ENCODE peak calls at places on chromosomes 1 and 21, in five cellular contexts. Z is thoracic aorta, R is GM23248, E is IMR-90, M is left ventricle myocardium inferior. U is an unnamed sample.

GRCh38 chr21:40177979-40178378 is 310.7 kb downstream of the PCP4 start:
- DNase-seq in E (no peak), M (no peak), R (no peak), Z (no peak), U (no peak)

GRCh38 chr1:180267761-180268555 is 37.9 kb downstream of the LHX4 start:
- DNase-seq in R (no peak), M (no peak), Z (no peak), E (no peak), U (peak; percentile 44)

GRCh38 chr1:45767035-45767434 is 16.6 kb upstream of the IPP start:
- DNase-seq in M (no peak), R (peak; percentile 60), Z (no peak), E (peak; percentile 76), U (no peak)

GRCh38 chr1:115348636-115349035 is 10.6 kb upstream of the NGF start:
- DNase-seq in R (no peak), M (no peak), E (no peak), Z (no peak), U (no peak)

GRCh38 chr1:7704214-7705047 is 66.7 kb upstream of the VAMP3 start:
- DNase-seq in R (peak; percentile 94), M (peak; percentile 96), Z (peak; percentile 71), E (peak; percentile 78), U (peak; percentile 95)

GRCh38 chr1:25700626-25701025 is 84.0 kb downstream of the MAN1C1 start:
- DNase-seq in E (no peak), Z (no peak), R (peak; percentile 34), M (no peak), U (no peak)

GRCh38 chr1:94514095-94514727 is 27.3 kb downstream of the F3 start:
- DNase-seq in Z (no peak), M (no peak), R (peak; percentile 61), E (peak; percentile 24), U (no peak)

GRCh38 chr1:92990828-92991227 is 29.6 kb upstream of the DIPK1A start:
- DNase-seq in Z (no peak), E (no peak), R (no peak), M (no peak), U (no peak)

GRCh38 chr1:76115186-76115585 is 40.6 kb downstream of the ST6GALNAC3 start:
- DNase-seq in E (no peak), R (no peak), M (no peak), Z (no peak), U (no peak)

GRCh38 chr1:53934170-53934765 is 11.2 kb downstream of the IFT25 start:
- DNase-seq in R (peak; percentile 22), M (no peak), E (no peak), Z (no peak), U (no peak)

GRCh38 chr1:12171206-12172041 is 4.6 kb downstream of the TNFRSF1B start:
- DNase-seq in E (no peak), M (no peak), R (no peak), Z (no peak), U (no peak)

GRCh38 chr21:45404726-45405270 is at the start of gene COL18A1:
- DNase-seq in Z (no peak), R (peak; percentile 67), M (peak; percentile 78), E (peak; percentile 42), U (no peak)

GRCh38 chr21:38955495-38955894 is 149.8 kb downstream of the ETS2 start:
- DNase-seq in E (peak; percentile 77), M (peak; percentile 46), Z (no peak), R (peak; percentile 90), U (no peak)

GRCh38 chr21:28883931-28884330 is 108.7 kb downstream of the LTN1 start:
- DNase-seq in E (no peak), M (no peak), Z (no peak), R (no peak), U (no peak)

DNA sequence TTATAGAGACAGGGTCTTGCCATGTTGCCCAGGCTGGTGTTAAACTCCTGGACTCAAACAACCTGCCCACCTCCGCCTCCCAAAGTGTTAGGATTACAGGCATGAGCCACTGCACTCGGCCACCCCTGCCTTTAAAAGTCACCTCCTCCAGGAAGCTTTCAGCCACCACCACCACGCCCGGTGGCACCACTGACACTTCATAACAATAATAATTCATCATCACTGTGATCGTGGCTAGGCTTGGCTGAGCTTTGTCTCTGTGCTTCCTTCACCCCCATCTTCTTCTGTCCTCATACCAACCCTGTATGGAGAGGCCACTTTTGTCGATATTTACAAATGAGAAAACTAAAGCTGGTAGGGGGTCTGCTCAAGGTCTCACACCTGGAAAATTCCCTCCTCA is 12.8 kb upstream of the EPHA2 start:
- DNase-seq in M (no peak), Z (no peak), E (no peak), R (no peak), U (no peak)
- H3K4me3 ChIP-seq in M (no peak overlapping the region), Z (no peak overlapping the region), E (no peak overlapping the region), R (no peak overlapping the region), U (no peak overlapping the region)

GRCh38 chr1:172870901-172871606 is 179.7 kb downstream of the TNFSF18 start:
- DNase-seq in M (no peak), E (peak; percentile 74), R (peak; percentile 48), Z (no peak), U (no peak)
- H3K4me1 ChIP-seq in M (no peaks in the 10 kb centered on the region), E (peaks cover 2% of the 10 kb centered on the region), R (peaks cover 5% of the 10 kb centered on the region), Z (no peaks in the 10 kb centered on the region), U (no peaks in the 10 kb centered on the region)

DNA sequence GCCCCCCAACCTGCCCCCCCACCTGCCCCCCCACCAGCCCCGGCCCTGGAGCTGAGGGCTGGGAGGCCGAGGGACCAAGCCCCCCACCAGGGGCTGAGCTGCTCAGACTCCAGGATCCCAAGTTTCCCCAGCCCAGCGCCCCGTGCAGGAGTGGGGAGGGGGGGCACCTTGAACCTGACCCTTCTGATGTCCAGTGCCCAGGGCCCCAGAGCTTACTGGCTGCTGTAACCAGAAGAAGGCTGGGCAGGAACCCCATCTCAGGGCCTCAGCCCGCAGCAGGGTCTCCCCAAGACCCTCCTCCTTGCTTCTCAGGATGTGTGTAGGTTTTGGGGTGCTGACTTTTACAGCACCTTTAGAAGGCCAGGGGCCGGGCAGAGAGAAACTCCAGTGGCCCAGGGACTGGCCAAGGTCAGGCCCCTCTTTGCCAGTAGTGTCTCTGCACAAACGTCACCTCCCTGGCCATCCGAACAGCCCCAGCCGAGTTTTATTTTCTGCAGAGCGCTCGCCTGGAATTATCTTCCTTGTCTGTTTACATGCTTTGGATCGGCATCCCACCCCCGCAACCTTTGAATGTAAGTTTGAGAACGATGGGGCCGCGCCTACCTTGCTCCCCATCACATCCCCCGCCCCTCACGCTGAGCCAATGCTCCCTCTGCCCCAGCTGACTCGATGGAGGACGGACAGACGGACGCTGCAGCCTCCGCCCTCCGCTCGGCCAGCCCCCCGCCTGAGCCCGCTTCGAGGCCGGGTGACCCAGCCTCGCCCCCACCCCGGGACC is 70.1 kb upstream of the CASZ1 start:
- DNase-seq in Z (no peak), M (no peak), E (peak; percentile 48), R (peak; percentile 69), U (no peak)
- H3K4me3 ChIP-seq in Z (peak overlapping the region; percentile 66), M (peak overlapping the region; percentile 65), E (peak overlapping the region; percentile 36), R (peak overlapping the region; percentile 66), U (peak overlapping the region; percentile 60)

GRCh38 chr1:209622841-209623829 is 29.1 kb downstream of the LAMB3 start:
- DNase-seq in R (no peak), E (no peak), M (no peak), Z (no peak), U (no peak)
- H3K4me1 ChIP-seq in R (no peaks in the 10 kb centered on the region), E (no peaks in the 10 kb centered on the region), M (peaks cover 78% of the 10 kb centered on the region), Z (peaks cover 12% of the 10 kb centered on the region), U (no peaks in the 10 kb centered on the region)

DNA sequence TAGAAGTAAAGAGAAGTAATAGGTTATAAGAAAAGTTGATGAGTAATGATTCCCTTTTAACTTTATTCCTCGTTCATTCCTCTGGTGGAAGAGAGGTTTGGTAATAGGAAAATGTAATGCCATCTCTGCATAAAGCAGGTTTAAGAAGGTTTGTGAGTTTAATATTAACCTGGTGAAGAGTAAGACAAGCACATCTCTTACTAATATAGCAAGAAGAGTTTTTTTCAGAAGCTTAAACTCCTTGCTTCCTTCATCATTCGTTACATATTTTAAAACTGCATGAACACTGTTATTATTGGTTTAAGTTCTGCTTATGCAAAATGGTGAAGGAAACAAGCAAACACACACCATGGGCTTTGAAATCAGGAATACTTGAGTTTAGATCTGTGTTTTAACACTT is 9.2 kb upstream of the PLA2G4A start:
- DNase-seq in R (no peak), Z (no peak), M (no peak), E (no peak), U (no peak)
- H3K4me3 ChIP-seq in R (no peak overlapping the region), Z (no peak overlapping the region), M (no peak overlapping the region), E (no peak overlapping the region), U (no peak overlapping the region)

U was measured in right atrium auricular region.